ENCODE peak calls at places on chromosomes 3 and 15, in seven cellular contexts. D is iPS DF 6.9; Y is endodermal cell; J is thoracic aorta; L is fibroblast of lung; G is CD8-positive, alpha-beta T cell; T is HCT116. O is an unnamed sample. For H3K27me3, the result is how much of the 10 kb centered on the place peaks cover.

GRCh38 chr3:114878119-114878839 is 268.8 kb downstream of the ZBTB20 start:
- DNase-seq in L (peak), G (no peak), Y (no peak), T (peak), J (no peak), D (no peak), O (no peak)

GRCh38 chr15:29822100-29822684 is at the start of gene TJP1:
- DNase-seq in T (no peak), D (no peak), L (peak), J (no peak), Y (peak), G (no peak), O (peak)

GRCh38 chr3:120659285-120659684 is 22.8 kb downstream of the HGD start:
- DNase-seq in T (no peak), Y (no peak), L (no peak), D (no peak), G (no peak), J (no peak), O (no peak)

GRCh38 chr3:16180737-16181134 is 6.3 kb downstream of the GALNT15 start:
- DNase-seq in D (no peak), J (no peak), G (no peak), Y (no peak), L (no peak), T (no peak), O (no peak)

GRCh38 chr3:171614318-171614967 is 154.2 kb upstream of the TNIK start:
- DNase-seq in L (peak), D (peak), G (no peak), T (no peak), J (no peak), Y (peak), O (no peak)

GRCh38 chr3:126376464-126376863 is 18.2 kb upstream of the CFAP100 start:
- DNase-seq in T (no peak), Y (no peak), L (no peak), G (no peak), D (no peak), J (no peak), O (no peak)

GRCh38 chr3:194101592-194102432 is 34.1 kb upstream of the HES1 start:
- DNase-seq in Y (no peak), D (no peak), L (no peak), J (no peak), G (no peak), T (no peak), O (no peak)

GRCh38 chr3:117059054-117059989 is 349.7 kb downstream of the TUSC7 start:
- DNase-seq in J (no peak), Y (no peak), G (no peak), L (peak), T (peak), D (no peak), O (no peak)

GRCh38 chr3:185729335-185729715 is 95.5 kb downstream of the IGF2BP2 start:
- DNase-seq in D (no peak), Y (no peak), J (no peak), G (no peak), L (peak), T (no peak), O (no peak)

GRCh38 chr3:27927882-27928281 is 205.8 kb upstream of the EOMES start:
- DNase-seq in G (no peak), J (no peak), Y (no peak), D (no peak), T (no peak), L (no peak), O (no peak)

GRCh38 chr3:104939196-104939595 is 427.5 kb upstream of the ALCAM start:
- DNase-seq in D (no peak), J (no peak), L (no peak), Y (no peak), G (no peak), T (no peak), O (no peak)

GRCh38 chr3:49357466-49358216 is 512 bp downstream of the GPX1 start:
- DNase-seq in J (peak), Y (peak), T (no peak), L (peak), D (no peak), G (peak), O (peak)

GRCh38 chr3:144369151-144369879 is 397.7 kb downstream of the DIPK2A start:
- DNase-seq in D (no peak), Y (no peak), G (no peak), J (no peak), L (peak), T (no peak), O (no peak)

GRCh38 chr15:68581725-68582124 is 2.9 kb downstream of the CORO2B start:
- DNase-seq in L (no peak), J (no peak), G (no peak), D (no peak), Y (no peak), T (no peak), O (peak)

GRCh38 chr3:30353711-30354467 is 252.5 kb upstream of the TGFBR2 start:
- DNase-seq in D (no peak), Y (no peak), T (no peak), J (no peak), G (peak), L (no peak), O (no peak)

GRCh38 chr3:1963896-1964295 is 134.8 kb upstream of the CNTN4 start:
- DNase-seq in L (no peak), G (no peak), J (no peak), Y (no peak), D (no peak), T (no peak), O (no peak)

GRCh38 chr3:180548050-180548449 is 53.9 kb upstream of the TTC14 start:
- DNase-seq in L (peak), J (no peak), Y (no peak), T (no peak), D (no peak), G (no peak), O (peak)

GRCh38 chr15:38691951-38692788 is 127.6 kb upstream of the RASGRP1 start:
- DNase-seq in D (no peak), T (no peak), L (no peak), J (no peak), Y (no peak), G (no peak), O (no peak)

GRCh38 chr3:169667380-169667671 is 3.8 kb upstream of the MECOM start:
- DNase-seq in J (no peak), D (no peak), Y (no peak), T (no peak), L (no peak), G (no peak), O (no peak)

GRCh38 chr15:80317389-80318169 is 65.6 kb upstream of the CTXND1 start:
- DNase-seq in J (no peak), Y (no peak), L (peak), T (no peak), D (no peak), G (no peak), O (peak)

GRCh38 chr3:115092220-115092791 is 54.8 kb downstream of the ZBTB20 start:
- DNase-seq in D (no peak), Y (peak), T (peak), L (peak), G (peak), J (no peak), O (peak)

GRCh38 chr3:90184861-90185260 is 1077.4 kb downstream of the EPHA3 start:
- DNase-seq in L (peak), D (no peak), G (no peak), T (no peak), Y (no peak), J (no peak), O (peak)

GRCh38 chr3:53083496-53083895 is 37.6 kb upstream of the SFMBT1 start:
- DNase-seq in L (peak), G (no peak), J (no peak), D (no peak), T (no peak), Y (no peak), O (no peak)

GRCh38 chr15:86021281-86022264 is 58.1 kb upstream of the AGBL1 start:
- DNase-seq in D (no peak), J (no peak), G (no peak), L (peak), T (no peak), Y (no peak), O (peak)

GRCh38 chr15:42890161-42890913 is 30.2 kb downstream of the TTBK2 start:
- DNase-seq in D (peak), L (peak), T (no peak), Y (peak), J (no peak), G (no peak), O (peak)

GRCh38 chr15:58520936-58521292 is 89.1 kb downstream of the LIPC start:
- DNase-seq in T (no peak), Y (peak), J (no peak), D (no peak), G (no peak), L (no peak), O (no peak)

GRCh38 chr3:52056521-52056967 is at the start of gene DUSP7:
- DNase-seq in J (no peak), T (no peak), L (peak), G (peak), Y (peak), D (no peak), O (peak)

GRCh38 chr3:178436773-178437172 is 99.5 kb upstream of the KCNMB2 start:
- DNase-seq in G (no peak), L (peak), J (no peak), Y (no peak), T (peak), D (no peak), O (peak)

GRCh38 chr3:123141276-123141675 is 60.5 kb upstream of the SEC22A start:
- DNase-seq in D (no peak), J (no peak), Y (no peak), L (no peak), G (no peak), T (no peak), O (no peak)

GRCh38 chr15:22979699-22980188 is 424 bp downstream of the CYFIP1 start:
- DNase-seq in L (peak), Y (peak), J (no peak), D (no peak), G (no peak), T (no peak), O (peak)

GRCh38 chr3:20022954-20023644 is 11.0 kb upstream of the PP2D1 start:
- DNase-seq in J (no peak), T (no peak), Y (no peak), G (no peak), L (no peak), D (no peak), O (no peak)

GRCh38 chr15:45187894-45188830 is at the start of gene SHF:
- DNase-seq in Y (peak), T (no peak), D (no peak), G (peak), J (peak), L (peak), O (no peak)

GRCh38 chr3:185560676-185561075 is 8.3 kb upstream of the LIPH start:
- DNase-seq in G (no peak), J (no peak), D (no peak), Y (no peak), T (no peak), L (no peak), O (no peak)

GRCh38 chr15:50187997-50188396 is 6.0 kb downstream of the SLC27A2 start:
- DNase-seq in Y (no peak), L (no peak), G (no peak), D (no peak), J (no peak), T (no peak), O (no peak)

GRCh38 chr15:50184863-50185504 is 3.0 kb downstream of the SLC27A2 start:
- DNase-seq in Y (no peak), J (no peak), D (no peak), T (no peak), G (no peak), L (no peak), O (no peak)

GRCh38 chr15:50187525-50187924 is 5.5 kb downstream of the SLC27A2 start:
- DNase-seq in G (no peak), J (no peak), L (no peak), Y (no peak), D (no peak), T (no peak), O (no peak)

GRCh38 chr15:50186090-50186489 is 4.1 kb downstream of the SLC27A2 start:
- DNase-seq in Y (no peak), L (no peak), G (no peak), J (no peak), T (no peak), D (no peak), O (no peak)

GRCh38 chr15:50186752-50187151 is 4.8 kb downstream of the SLC27A2 start:
- DNase-seq in L (no peak), Y (no peak), D (no peak), J (no peak), G (no peak), T (no peak), O (no peak)
- H3K27me3 ChIP-seq in L (under half), Y (under half), D (under half), J (under half), G (under half), T (under half), O (under half)

GRCh38 chr3:12891985-12892839 is 50.8 kb upstream of the RPL32 start:
- DNase-seq in T (peak), Y (peak), D (no peak), G (no peak), L (peak), J (no peak), O (no peak)
- H3K4me3 ChIP-seq in T (no peak), Y (no peak), D (no peak), G (no peak), L (no peak), J (peak), O (no peak)

GRCh38 chr3:31743690-31744089 is 211.0 kb downstream of the STT3B start:
- DNase-seq in D (no peak), T (no peak), G (no peak), L (peak), J (no peak), Y (no peak), O (no peak)
- H3K27me3 ChIP-seq in D (under half), T (under half), G (under half), L (under half), J (under half), Y (under half), O (under half)

GRCh38 chr15:67167131-67167530 is 87.3 kb downstream of the AAGAB start:
- DNase-seq in T (no peak), L (no peak), J (no peak), G (no peak), Y (no peak), D (no peak), O (no peak)
- H3K4me3 ChIP-seq in T (no peak), L (no peak), J (no peak), G (no peak), Y (no peak), D (no peak), O (no peak)

GRCh38 chr15:76328106-76328696 is 8.4 kb upstream of the ISL2 start:
- DNase-seq in L (no peak), Y (no peak), J (no peak), T (no peak), G (no peak), D (no peak), O (no peak)
- H3K27me3 ChIP-seq in L (under half), Y (under half), J (under half), T (under half), G (under half), D (under half), O (under half)

O was measured in MG63.